ENCODE peak calls at places on chromosomes 4 and X, in nine cellular contexts. U is cerebellar cortex; T is HL-60; O is mucosa of gallbladder; V is IMR-90; K is left ventricle myocardium inferior; L is naive thymus-derived CD8-positive, alpha-beta T cell; Q is skeletal muscle cell; F is brain microvascular endothelial cell. M is an unnamed sample.

GRCh38 chr4:140358281-140358680 is 15.2 kb upstream of the SCOC start:
- DNase-seq in U (no peak), T (no peak), O (no peak), V (no peak), K (no peak), L (no peak), Q (no peak), F (no peak), M (no peak)

GRCh38 chr4:7539659-7540058 is 104.9 kb upstream of the PSAPL1 start:
- DNase-seq in U (no peak), T (peak), O (no peak), V (no peak), K (no peak), L (peak), Q (no peak), F (peak), M (no peak)

GRCh38 chr4:184953971-184954370 is 64.3 kb upstream of the HELT start:
- DNase-seq in U (no peak), T (no peak), O (no peak), V (no peak), K (no peak), L (no peak), Q (no peak), F (no peak), M (no peak)

GRCh38 chr4:26157541-26157940 is 163.3 kb upstream of the RBPJ start:
- DNase-seq in U (no peak), T (no peak), O (no peak), V (peak), K (no peak), L (no peak), Q (no peak), F (no peak), M (no peak)

GRCh38 chr4:151541438-151542071 is 132.6 kb downstream of the FHIP1A start:
- DNase-seq in U (no peak), T (no peak), O (no peak), V (peak), K (no peak), L (no peak), Q (peak), F (peak), M (peak)

GRCh38 chrX:105464611-105465010 is 244.1 kb upstream of the TEX13A start:
- DNase-seq in U (no peak), T (no peak), O (no peak), V (no peak), K (no peak), L (no peak), Q (no peak), F (no peak), M (no peak)

GRCh38 chr4:18020145-18020670 is 1.3 kb downstream of the LCORL start:
- DNase-seq in U (peak), T (peak), O (no peak), V (peak), K (no peak), L (no peak), Q (no peak), F (no peak), M (peak)

GRCh38 chr4:53055716-53056413 is 193.7 kb downstream of the RASL11B start:
- DNase-seq in U (peak), T (no peak), O (no peak), V (no peak), K (no peak), L (no peak), Q (no peak), F (no peak), M (no peak)

GRCh38 chrX:150507251-150507856 is 61.1 kb upstream of the MTM1 start:
- DNase-seq in U (no peak), T (no peak), O (no peak), V (no peak), K (peak), L (no peak), Q (no peak), F (no peak), M (no peak)

M was measured in fibroblast of villous mesenchyme.